ENCODE peak calls at places on chromosomes 7 and 10, in six cellular contexts. Z is astrocyte, L is transverse colon, S is MM.1S, D is IMR-90, C is ascending aorta. W is an unnamed sample.

GRCh38 chr10:1299041-1299726 is 243.0 kb downstream of the WDR37 start:
- DNase-seq in Z (no peak), L (no peak), S (no peak), D (no peak), C (no peak), W (no peak)

GRCh38 chr10:120979435-120980315 is 128.5 kb downstream of the WDR11 start:
- DNase-seq in Z (no peak), L (peak), S (peak), D (no peak), C (no peak), W (no peak)

GRCh38 chr7:15685358-15686181 is 913 bp downstream of the MEOX2 start:
- DNase-seq in Z (peak), L (no peak), S (no peak), D (peak), C (no peak), W (no peak)

GRCh38 chr7:771241-772004 is 44.3 kb upstream of the PRKAR1B start:
- DNase-seq in Z (no peak), L (peak), S (no peak), D (peak), C (peak), W (no peak)

GRCh38 chr7:67438174-67438837 is 441.7 kb downstream of the TYW1 start:
- DNase-seq in Z (no peak), L (no peak), S (no peak), D (no peak), C (no peak), W (no peak)

GRCh38 chr10:101133489-101134298 is 2.6 kb downstream of the TLX1 start:
- DNase-seq in Z (no peak), L (no peak), S (no peak), D (no peak), C (no peak), W (no peak)

GRCh38 chr10:104329754-104330153 is 8.5 kb downstream of the ITPRIP start:
- DNase-seq in Z (peak), L (no peak), S (no peak), D (peak), C (no peak), W (no peak)

GRCh38 chr10:72335394-72336258 is 19.1 kb downstream of the DNAJB12 start:
- DNase-seq in Z (no peak), L (peak), S (peak), D (no peak), C (no peak), W (peak)

GRCh38 chr10:6151087-6151977 is 51.4 kb upstream of the PFKFB3 start:
- DNase-seq in Z (peak), L (peak), S (peak), D (peak), C (no peak), W (peak)

GRCh38 chr10:77577666-77578229 is 59.9 kb downstream of the KCNMA1 start:
- DNase-seq in Z (no peak), L (no peak), S (no peak), D (no peak), C (no peak), W (no peak)

GRCh38 chr10:64463406-64463805 is 942.2 kb downstream of the REEP3 start:
- DNase-seq in Z (no peak), L (no peak), S (no peak), D (no peak), C (no peak), W (no peak)

DNA sequence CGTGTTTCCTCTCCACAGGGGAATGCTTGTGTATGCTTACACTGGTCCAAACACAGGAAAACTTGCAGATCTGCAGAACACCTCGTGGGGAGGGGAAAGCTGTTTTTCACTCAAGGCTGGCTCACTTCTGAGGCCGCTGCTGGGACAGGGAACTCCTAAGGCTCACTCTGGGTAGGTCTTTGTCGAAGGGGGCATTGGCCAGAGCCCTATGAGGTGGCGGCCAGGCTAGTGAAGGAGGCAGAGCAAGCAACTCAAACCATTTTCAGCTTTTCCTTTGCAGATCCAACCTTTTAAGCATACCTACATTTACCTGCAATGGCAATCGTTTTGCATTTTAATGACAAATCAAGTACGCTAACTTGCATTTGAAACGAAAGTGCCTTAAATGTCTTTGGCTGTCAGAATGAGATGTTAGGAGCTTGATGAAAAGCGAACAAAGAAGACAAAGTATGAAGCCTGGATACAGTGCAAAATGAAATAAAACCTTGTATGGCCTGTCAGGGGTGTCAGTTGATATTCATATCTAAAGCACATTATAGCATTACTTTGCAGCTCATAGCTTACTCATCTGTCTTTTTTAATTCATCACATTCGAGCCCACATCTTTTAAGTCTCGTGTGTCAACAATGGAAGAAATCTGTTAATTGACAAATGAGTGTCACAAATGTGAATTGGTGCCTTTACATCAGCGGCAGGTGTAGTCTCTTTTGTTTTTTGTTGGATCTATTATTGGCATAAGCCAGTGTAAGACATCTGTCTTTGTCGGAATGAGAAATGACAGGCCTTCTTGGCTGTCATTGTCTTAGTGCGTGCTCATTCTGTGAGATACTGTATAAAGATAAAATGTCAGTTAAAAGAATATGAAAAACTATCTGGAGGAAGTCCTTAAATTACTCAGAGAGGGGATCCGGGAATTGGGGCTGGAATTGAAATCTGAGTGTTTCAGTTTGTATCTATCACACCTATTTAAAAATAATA is 30.5 kb downstream of the LRMDA start:
- DNase-seq in Z (no peak), L (no peak), S (no peak), D (no peak), C (no peak), W (no peak)
- H3K4me3 ChIP-seq in Z (no peak), L (no peak), S (no peak), D (no peak), C (no peak), W (no peak)

GRCh38 chr10:78973901-78974408 is 94.8 kb upstream of the ZMIZ1 start:
- DNase-seq in Z (peak), L (no peak), S (peak), D (peak), C (peak), W (peak)
- TF ChIP-seq CTCF in Z (no peak), L (no peak), S (no peak), D (no peak), C (no peak), W (no peak)

GRCh38 chr10:8332730-8333111 is 278.2 kb downstream of the GATA3 start:
- DNase-seq in Z (no peak), L (no peak), S (no peak), D (no peak), C (no peak), W (no peak)
- H3K4me3 ChIP-seq in Z (peak), L (no peak), S (peak), D (no peak), C (peak), W (no peak)

DNA sequence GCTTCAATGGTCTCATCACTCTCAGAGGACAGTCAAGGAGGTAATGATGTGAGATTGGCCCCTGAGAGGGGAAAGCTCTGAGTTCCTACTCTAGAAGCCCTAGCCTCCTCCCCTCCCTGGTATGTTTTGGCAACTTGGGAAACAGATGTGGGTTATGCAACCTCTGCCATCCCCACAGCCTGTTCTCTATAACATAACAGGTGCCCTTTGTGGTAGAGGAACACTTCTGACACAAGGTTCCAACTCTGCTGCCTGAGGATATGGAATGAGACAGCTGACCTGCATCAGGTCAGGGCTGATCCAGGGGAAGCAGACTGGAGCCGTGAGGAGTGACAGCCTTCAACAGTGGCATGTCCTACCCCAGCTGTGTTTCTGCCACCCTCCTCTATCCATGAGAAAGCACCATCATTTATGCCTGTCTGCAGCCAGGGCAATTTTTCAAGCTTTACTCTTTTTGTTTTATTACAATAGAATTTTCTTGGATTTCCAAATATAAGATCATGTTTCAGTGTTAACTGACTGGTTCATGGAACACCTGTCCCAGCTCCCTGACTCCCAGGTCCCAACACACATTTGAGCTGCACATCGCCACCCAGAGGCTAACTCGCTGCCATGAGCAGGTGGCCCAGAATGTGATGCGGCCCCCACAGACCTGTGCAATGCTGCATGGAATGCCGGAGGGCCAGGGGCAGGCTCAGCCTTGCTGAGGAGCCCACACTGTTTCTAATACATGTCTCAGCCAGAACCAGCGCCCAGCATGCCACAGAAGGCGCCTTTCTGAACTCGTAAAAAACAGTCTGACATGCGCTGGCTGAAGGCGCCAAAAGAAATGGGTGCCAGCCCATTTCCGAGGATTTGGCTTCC is 124.7 kb upstream of the CHST15 start:
- DNase-seq in Z (no peak), L (no peak), S (no peak), D (no peak), C (no peak), W (no peak)
- TF ChIP-seq CTCF in Z (no peak), L (no peak), S (no peak), D (no peak), C (no peak), W (no peak)

W was measured in GM12865.